ENCODE peak calls at places on chromosomes 4 and X, in nine cellular contexts. One of them, this sample, is unnamed. For H3K4me1 and H3K9me3, the result is how much of the 10 kb centered on the place peaks cover.

GRCh38 chrX:11792461-11793421 is 34.7 kb downstream of the MSL3 start:
- DNase-seq in ascending aorta: no peak
- DNase-seq in cardiac muscle cell: peak
- DNase-seq in lower lobe of right lung: peak
- DNase-seq in ovary: no peak
- DNase-seq in adipocyte: no peak
- DNase-seq in aorta: no peak
- DNase-seq in NT2/D1: no peak
- DNase-seq in body of pancreas: peak
- DNase-seq in this sample: peak

GRCh38 chr4:158236304-158237030 is 26.2 kb downstream of the TMEM144 start:
- DNase-seq in ascending aorta: no peak
- DNase-seq in cardiac muscle cell: peak
- DNase-seq in lower lobe of right lung: no peak
- DNase-seq in ovary: no peak
- DNase-seq in adipocyte: no peak
- DNase-seq in aorta: no peak
- DNase-seq in NT2/D1: no peak
- DNase-seq in body of pancreas: no peak
- DNase-seq in this sample: no peak

GRCh38 chrX:25737540-25737939 is 400.6 kb upstream of the MAGEB18 start:
- DNase-seq in ascending aorta: no peak
- DNase-seq in cardiac muscle cell: no peak
- DNase-seq in lower lobe of right lung: no peak
- DNase-seq in ovary: no peak
- DNase-seq in adipocyte: no peak
- DNase-seq in aorta: no peak
- DNase-seq in NT2/D1: no peak
- DNase-seq in body of pancreas: no peak
- DNase-seq in this sample: no peak

GRCh38 chr4:112277220-112277619 is 8.5 kb downstream of the TIFA start:
- DNase-seq in ascending aorta: no peak
- DNase-seq in cardiac muscle cell: no peak
- DNase-seq in lower lobe of right lung: no peak
- DNase-seq in ovary: no peak
- DNase-seq in adipocyte: no peak
- DNase-seq in aorta: no peak
- DNase-seq in NT2/D1: no peak
- DNase-seq in body of pancreas: peak
- DNase-seq in this sample: no peak

GRCh38 chr4:73967891-73968290 is 13.9 kb downstream of the PF4 start:
- DNase-seq in ascending aorta: no peak
- DNase-seq in cardiac muscle cell: no peak
- DNase-seq in lower lobe of right lung: no peak
- DNase-seq in ovary: no peak
- DNase-seq in adipocyte: no peak
- DNase-seq in aorta: no peak
- DNase-seq in NT2/D1: no peak
- DNase-seq in body of pancreas: no peak
- DNase-seq in this sample: no peak

GRCh38 chr4:85565761-85566480 is 91.0 kb downstream of the ARHGAP24 start:
- DNase-seq in ascending aorta: no peak
- DNase-seq in cardiac muscle cell: peak
- DNase-seq in lower lobe of right lung: no peak
- DNase-seq in ovary: no peak
- DNase-seq in adipocyte: peak
- DNase-seq in aorta: no peak
- DNase-seq in NT2/D1: no peak
- DNase-seq in body of pancreas: no peak
- DNase-seq in this sample: no peak

GRCh38 chrX:109624641-109625311 is at the start of gene KCNE5:
- DNase-seq in ascending aorta: no peak
- DNase-seq in cardiac muscle cell: peak
- DNase-seq in lower lobe of right lung: peak
- DNase-seq in ovary: peak
- DNase-seq in adipocyte: no peak
- DNase-seq in aorta: peak
- DNase-seq in NT2/D1: no peak
- DNase-seq in body of pancreas: peak
- DNase-seq in this sample: no peak

GRCh38 chr4:23844961-23845360 is 44.9 kb downstream of the PPARGC1A start:
- DNase-seq in ascending aorta: no peak
- DNase-seq in cardiac muscle cell: no peak
- DNase-seq in lower lobe of right lung: no peak
- DNase-seq in ovary: no peak
- DNase-seq in adipocyte: no peak
- DNase-seq in aorta: no peak
- DNase-seq in NT2/D1: no peak
- DNase-seq in body of pancreas: no peak
- DNase-seq in this sample: no peak

GRCh38 chr4:138078751-138079150 is 163.4 kb downstream of the SLC7A11 start:
- DNase-seq in ascending aorta: no peak
- DNase-seq in cardiac muscle cell: no peak
- DNase-seq in lower lobe of right lung: no peak
- DNase-seq in ovary: no peak
- DNase-seq in adipocyte: peak
- DNase-seq in aorta: no peak
- DNase-seq in NT2/D1: no peak
- DNase-seq in body of pancreas: no peak
- DNase-seq in this sample: no peak

GRCh38 chrX:43631841-43632240 is 24.3 kb upstream of the MAOA start:
- DNase-seq in ascending aorta: no peak
- DNase-seq in cardiac muscle cell: no peak
- DNase-seq in lower lobe of right lung: no peak
- DNase-seq in ovary: no peak
- DNase-seq in adipocyte: no peak
- DNase-seq in aorta: no peak
- DNase-seq in NT2/D1: no peak
- DNase-seq in body of pancreas: no peak
- DNase-seq in this sample: no peak

GRCh38 chr4:124025423-124025822 is 628.8 kb downstream of the SPRY1 start:
- DNase-seq in ascending aorta: no peak
- DNase-seq in cardiac muscle cell: no peak
- DNase-seq in lower lobe of right lung: no peak
- DNase-seq in ovary: no peak
- DNase-seq in adipocyte: no peak
- DNase-seq in aorta: no peak
- DNase-seq in NT2/D1: no peak
- DNase-seq in body of pancreas: no peak
- DNase-seq in this sample: no peak

GRCh38 chr4:85762204-85762884 is 287.4 kb downstream of the ARHGAP24 start:
- DNase-seq in ascending aorta: peak
- DNase-seq in cardiac muscle cell: peak
- DNase-seq in lower lobe of right lung: no peak
- DNase-seq in ovary: peak
- DNase-seq in adipocyte: peak
- DNase-seq in aorta: no peak
- DNase-seq in NT2/D1: no peak
- DNase-seq in body of pancreas: peak
- DNase-seq in this sample: no peak

GRCh38 chr4:138897818-138898226 is 117.8 kb upstream of the NOCT start:
- DNase-seq in ascending aorta: no peak
- DNase-seq in cardiac muscle cell: peak
- DNase-seq in lower lobe of right lung: no peak
- DNase-seq in ovary: no peak
- DNase-seq in adipocyte: peak
- DNase-seq in aorta: no peak
- DNase-seq in NT2/D1: no peak
- DNase-seq in body of pancreas: no peak
- DNase-seq in this sample: no peak

GRCh38 chr4:80015407-80016189 is 57.4 kb downstream of the ANTXR2 start:
- DNase-seq in ascending aorta: no peak
- DNase-seq in cardiac muscle cell: no peak
- DNase-seq in lower lobe of right lung: no peak
- DNase-seq in ovary: no peak
- DNase-seq in adipocyte: no peak
- DNase-seq in aorta: no peak
- DNase-seq in NT2/D1: no peak
- DNase-seq in body of pancreas: no peak
- DNase-seq in this sample: no peak
- H3K4me1 ChIP-seq in ascending aorta: under half
- H3K4me1 ChIP-seq in cardiac muscle cell: under half
- H3K4me1 ChIP-seq in lower lobe of right lung: under half
- H3K4me1 ChIP-seq in ovary: under half
- H3K4me1 ChIP-seq in adipocyte: half or more
- H3K4me1 ChIP-seq in aorta: under half
- H3K4me1 ChIP-seq in NT2/D1: under half
- H3K4me1 ChIP-seq in body of pancreas: under half
- H3K4me1 ChIP-seq in this sample: under half

GRCh38 chr4:110628321-110629213 is 5.7 kb upstream of the PITX2 start:
- DNase-seq in ascending aorta: no peak
- DNase-seq in cardiac muscle cell: no peak
- DNase-seq in lower lobe of right lung: no peak
- DNase-seq in ovary: no peak
- DNase-seq in adipocyte: no peak
- DNase-seq in aorta: peak
- DNase-seq in NT2/D1: no peak
- DNase-seq in body of pancreas: no peak
- DNase-seq in this sample: no peak
- H3K4me3 ChIP-seq in ascending aorta: no peak
- H3K4me3 ChIP-seq in cardiac muscle cell: no peak
- H3K4me3 ChIP-seq in lower lobe of right lung: no peak
- H3K4me3 ChIP-seq in ovary: no peak
- H3K4me3 ChIP-seq in adipocyte: no peak
- H3K4me3 ChIP-seq in aorta: no peak
- H3K4me3 ChIP-seq in NT2/D1: peak
- H3K4me3 ChIP-seq in body of pancreas: no peak
- H3K4me3 ChIP-seq in this sample: no peak

DNA sequence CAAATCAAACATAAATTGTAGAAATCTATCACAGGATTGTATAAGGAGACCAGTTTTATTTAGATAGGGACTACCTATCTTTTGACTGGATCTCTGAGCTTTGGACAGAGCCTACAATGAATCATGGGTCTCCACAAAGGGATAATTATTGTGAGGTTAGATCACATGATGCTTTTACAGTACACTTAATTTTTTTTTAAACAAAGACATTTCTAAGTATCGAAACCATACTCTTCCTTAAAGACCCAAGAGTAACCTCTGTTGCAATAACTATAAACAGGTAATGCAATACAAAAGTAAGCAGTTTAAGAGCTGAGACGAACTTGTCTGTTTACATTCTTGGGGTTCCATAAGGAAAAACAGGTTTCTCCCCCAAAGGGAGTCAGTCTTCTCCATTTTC is 64.3 kb upstream of the GABRE start:
- DNase-seq in ascending aorta: no peak
- DNase-seq in cardiac muscle cell: no peak
- DNase-seq in lower lobe of right lung: no peak
- DNase-seq in ovary: no peak
- DNase-seq in adipocyte: no peak
- DNase-seq in aorta: no peak
- DNase-seq in NT2/D1: no peak
- DNase-seq in body of pancreas: no peak
- DNase-seq in this sample: no peak
- H3K9me3 ChIP-seq in ascending aorta: under half
- H3K9me3 ChIP-seq in cardiac muscle cell: under half
- H3K9me3 ChIP-seq in lower lobe of right lung: under half
- H3K9me3 ChIP-seq in ovary: under half
- H3K9me3 ChIP-seq in adipocyte: under half
- H3K9me3 ChIP-seq in aorta: under half
- H3K9me3 ChIP-seq in NT2/D1: under half
- H3K9me3 ChIP-seq in body of pancreas: under half
- H3K9me3 ChIP-seq in this sample: under half

GRCh38 chr4:8514391-8514790 is 65.8 kb upstream of the GPR78 start:
- DNase-seq in ascending aorta: no peak
- DNase-seq in cardiac muscle cell: no peak
- DNase-seq in lower lobe of right lung: no peak
- DNase-seq in ovary: peak
- DNase-seq in adipocyte: no peak
- DNase-seq in aorta: no peak
- DNase-seq in NT2/D1: no peak
- DNase-seq in body of pancreas: no peak
- DNase-seq in this sample: no peak
- H3K4me1 ChIP-seq in ascending aorta: under half
- H3K4me1 ChIP-seq in cardiac muscle cell: under half
- H3K4me1 ChIP-seq in lower lobe of right lung: under half
- H3K4me1 ChIP-seq in ovary: under half
- H3K4me1 ChIP-seq in adipocyte: under half
- H3K4me1 ChIP-seq in aorta: under half
- H3K4me1 ChIP-seq in NT2/D1: under half
- H3K4me1 ChIP-seq in body of pancreas: under half
- H3K4me1 ChIP-seq in this sample: under half

DNA sequence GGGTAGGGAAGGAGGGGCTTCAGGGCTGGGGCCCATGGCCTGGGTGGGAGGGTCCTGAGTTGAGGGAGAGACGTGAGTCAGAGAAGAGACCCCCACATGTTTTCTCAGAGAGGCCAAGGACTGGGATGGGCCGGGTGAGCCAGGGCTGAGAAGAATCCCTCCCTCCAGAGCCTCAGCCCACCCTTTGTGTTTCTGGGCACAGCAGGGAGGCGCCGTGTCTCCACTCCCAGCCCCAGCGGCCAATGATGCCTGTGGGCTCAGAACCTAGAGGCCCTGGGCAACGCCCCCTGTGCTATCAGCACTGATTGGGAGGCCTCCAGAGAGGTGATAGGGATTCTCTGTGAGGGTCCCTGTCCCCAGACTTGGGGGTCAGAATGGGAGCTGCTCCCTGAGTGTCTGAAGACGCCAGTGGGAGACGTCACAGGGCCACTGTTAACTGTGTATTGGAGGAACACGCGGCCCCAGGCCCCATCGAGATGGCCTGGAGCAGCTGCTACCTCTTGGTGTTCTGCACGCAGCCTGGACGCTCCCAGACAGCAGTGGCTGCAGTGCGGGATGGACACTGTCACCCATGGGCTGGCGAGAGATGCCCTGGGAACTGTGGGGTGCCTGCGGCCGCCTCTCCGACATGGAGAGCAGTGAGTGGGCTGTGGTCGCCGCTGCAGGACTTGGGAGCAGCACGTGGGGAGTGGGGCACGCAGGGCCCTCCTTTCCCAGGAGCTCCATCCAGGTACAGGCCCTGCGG is 8.5 kb downstream of the FGFRL1 start:
- DNase-seq in ascending aorta: no peak
- DNase-seq in cardiac muscle cell: no peak
- DNase-seq in lower lobe of right lung: no peak
- DNase-seq in ovary: peak
- DNase-seq in adipocyte: no peak
- DNase-seq in aorta: no peak
- DNase-seq in NT2/D1: no peak
- DNase-seq in body of pancreas: no peak
- DNase-seq in this sample: no peak
- H3K4me3 ChIP-seq in ascending aorta: no peak
- H3K4me3 ChIP-seq in cardiac muscle cell: no peak
- H3K4me3 ChIP-seq in lower lobe of right lung: no peak
- H3K4me3 ChIP-seq in ovary: no peak
- H3K4me3 ChIP-seq in adipocyte: no peak
- H3K4me3 ChIP-seq in aorta: no peak
- H3K4me3 ChIP-seq in NT2/D1: no peak
- H3K4me3 ChIP-seq in body of pancreas: no peak
- H3K4me3 ChIP-seq in this sample: no peak

This sample was measured in naive thymus-derived CD4-positive, alpha-beta T cell.